ENCODE peak calls at places on chromosome 12, in nine cellular contexts. K is MM.1S, B is GM23248, G is mammary epithelial cell, X is HCT116, Q is mesenchymal stem cell, T is A549, P is neural progenitor cell, E is keratinocyte. Z is an unnamed sample.

GRCh38 chr12:71090971-71091370 is 66.8 kb downstream of the TSPAN8 start:
- DNase-seq in K (no peak), B (no peak), E (no peak), X (no peak), P (no peak), T (no peak), G (peak), Q (no peak), Z (no peak)

GRCh38 chr12:58920102-58920955 is at the start of gene LRIG3:
- DNase-seq in K (peak), E (no peak), B (peak), Q (peak), X (peak), P (peak), T (peak), G (peak), Z (peak)

GRCh38 chr12:95557625-95558024 is 6.3 kb upstream of the USP44 start:
- DNase-seq in K (no peak), T (no peak), P (no peak), E (no peak), G (no peak), X (no peak), B (no peak), Q (no peak), Z (no peak)

GRCh38 chr12:14111230-14111865 is 129.9 kb upstream of the GRIN2B start:
- DNase-seq in X (peak), B (no peak), P (peak), E (no peak), Q (no peak), G (no peak), T (peak), K (peak), Z (no peak)

GRCh38 chr12:114790276-114790675 is 106.3 kb upstream of the TBX3 start:
- DNase-seq in G (no peak), E (no peak), B (no peak), X (no peak), K (no peak), Q (no peak), P (no peak), T (no peak), Z (no peak)

GRCh38 chr12:109679716-109680520 is 33.7 kb upstream of the FAM222A start:
- DNase-seq in B (no peak), P (no peak), X (no peak), E (no peak), Q (no peak), G (no peak), T (no peak), K (no peak), Z (no peak)

GRCh38 chr12:121228919-121229650 is 19.2 kb downstream of the P2RX4 start:
- DNase-seq in K (no peak), B (no peak), G (no peak), Q (no peak), E (no peak), T (no peak), X (no peak), P (no peak), Z (no peak)

GRCh38 chr12:90695415-90695814 is 259.6 kb downstream of the CCER1 start:
- DNase-seq in X (no peak), K (peak), E (no peak), Q (peak), P (no peak), T (no peak), G (no peak), B (peak), Z (peak)

GRCh38 chr12:69330475-69331473 is 17.4 kb upstream of the LYZ start:
- DNase-seq in E (no peak), Q (peak), X (no peak), B (peak), P (peak), K (peak), T (no peak), G (no peak), Z (peak)

GRCh38 chr12:132495165-132495544 is 5.2 kb downstream of the FBRSL1 start:
- DNase-seq in Q (no peak), P (no peak), X (no peak), G (no peak), B (no peak), K (no peak), T (no peak), E (no peak), Z (no peak)

GRCh38 chr12:116284401-116284800 is 6.9 kb upstream of the MED13L start:
- DNase-seq in Q (no peak), E (no peak), T (no peak), P (no peak), G (no peak), K (no peak), X (no peak), B (no peak), Z (no peak)

GRCh38 chr12:117907108-117907689 is 61.6 kb downstream of the KSR2 start:
- DNase-seq in T (no peak), P (no peak), E (no peak), X (no peak), Q (no peak), G (peak), B (no peak), K (no peak), Z (no peak)

GRCh38 chr12:18296909-18297280 is 35.6 kb downstream of the PIK3C2G start:
- DNase-seq in X (no peak), K (no peak), Q (no peak), B (no peak), E (no peak), P (no peak), T (no peak), G (peak), Z (no peak)

GRCh38 chr12:28933864-28934527 is 215.1 kb upstream of the FAR2 start:
- DNase-seq in Q (peak), G (peak), K (no peak), X (no peak), B (peak), P (no peak), T (no peak), E (no peak), Z (peak)

GRCh38 chr12:4047441-4047840 is 174.2 kb upstream of the PARP11 start:
- DNase-seq in E (no peak), X (no peak), P (no peak), K (no peak), B (no peak), Q (no peak), G (no peak), T (no peak), Z (no peak)

GRCh38 chr12:4214912-4215861 is 58.4 kb upstream of the CCND2 start:
- DNase-seq in Q (no peak), B (no peak), T (no peak), G (no peak), X (no peak), P (no peak), E (no peak), K (peak), Z (no peak)

GRCh38 chr12:14410841-14411569 is 45.5 kb downstream of the ATF7IP start:
- DNase-seq in X (no peak), E (no peak), T (no peak), K (no peak), G (peak), B (peak), P (no peak), Q (peak), Z (no peak)

GRCh38 chr12:31444801-31445200 is 118.9 kb upstream of the SINHCAF start:
- DNase-seq in E (no peak), G (no peak), B (no peak), T (no peak), K (no peak), X (no peak), Q (no peak), P (no peak), Z (no peak)

GRCh38 chr12:32272465-32272864 is 126.9 kb upstream of the FGD4 start:
- DNase-seq in P (no peak), G (no peak), B (no peak), X (no peak), K (peak), Q (no peak), T (no peak), E (no peak), Z (no peak)

GRCh38 chr12:50458606-50459005 is 46.2 kb upstream of the DIP2B start:
- DNase-seq in B (peak), E (peak), Q (no peak), K (no peak), P (no peak), T (no peak), X (no peak), G (peak), Z (peak)

GRCh38 chr12:53078425-53079225 is 565 bp downstream of the SPRYD3 start:
- DNase-seq in B (peak), T (no peak), Q (peak), G (peak), E (no peak), P (no peak), X (no peak), K (peak), Z (peak)

GRCh38 chr12:48716168-48716492 is 377 bp downstream of the CCNT1 start:
- DNase-seq in T (no peak), X (no peak), E (no peak), G (no peak), K (no peak), P (no peak), B (no peak), Q (no peak), Z (no peak)

GRCh38 chr12:92065018-92065499 is 80.6 kb downstream of the BTG1 start:
- DNase-seq in G (no peak), Q (peak), B (peak), P (no peak), T (peak), K (peak), X (no peak), E (no peak), Z (peak)

GRCh38 chr12:131736807-131737484 is 26.1 kb downstream of the SFSWAP start:
- DNase-seq in Q (peak), E (peak), X (peak), G (peak), T (peak), P (no peak), B (peak), K (no peak), Z (peak)

GRCh38 chr12:116878567-116879508 is 2.4 kb downstream of the HRK start:
- DNase-seq in X (no peak), Q (peak), T (no peak), G (peak), B (peak), K (no peak), P (peak), E (no peak), Z (no peak)

GRCh38 chr12:28390716-28391452 is 200.6 kb downstream of the CCDC91 start:
- DNase-seq in E (no peak), G (no peak), K (no peak), T (no peak), B (peak), P (no peak), Q (no peak), X (no peak), Z (peak)

GRCh38 chr12:61365001-61365400 is 895.2 kb upstream of the USP15 start:
- DNase-seq in K (no peak), Q (no peak), B (no peak), X (no peak), T (no peak), P (no peak), G (no peak), E (no peak), Z (no peak)

GRCh38 chr12:29239336-29239735 is 90.3 kb downstream of the FAR2 start:
- DNase-seq in K (no peak), X (no peak), G (no peak), T (no peak), B (no peak), E (no peak), P (no peak), Q (no peak), Z (no peak)

GRCh38 chr12:121465921-121466799 is 66.2 kb downstream of the RNF34 start:
- DNase-seq in X (no peak), K (no peak), Q (peak), B (peak), E (no peak), T (peak), G (peak), P (peak), Z (no peak)

GRCh38 chr12:2297658-2298057 is 244.9 kb downstream of the CACNA1C start:
- DNase-seq in G (no peak), T (no peak), Q (no peak), E (no peak), X (no peak), B (no peak), K (peak), P (no peak), Z (no peak)

GRCh38 chr12:53217049-53217929 is 10.2 kb upstream of the ITGB7 start:
- DNase-seq in P (peak), B (peak), T (peak), X (no peak), G (peak), K (no peak), E (no peak), Q (no peak), Z (no peak)

GRCh38 chr12:32240833-32241232 is 134.2 kb downstream of the BICD1 start:
- DNase-seq in K (no peak), E (no peak), G (peak), X (no peak), P (no peak), B (peak), Q (no peak), T (no peak), Z (peak)

GRCh38 chr12:1811281-1811947 is 9.0 kb upstream of the LRTM2 start:
- DNase-seq in Q (peak), P (no peak), E (no peak), G (no peak), K (no peak), X (no peak), T (no peak), B (no peak), Z (peak)

GRCh38 chr12:14416658-14417057 is 51.2 kb downstream of the ATF7IP start:
- DNase-seq in K (peak), T (peak), P (peak), Q (peak), E (no peak), G (peak), B (peak), X (no peak), Z (peak)

GRCh38 chr12:124913474-124914391 is 717 bp downstream of the UBC start:
- DNase-seq in K (peak), X (no peak), Q (no peak), G (peak), B (peak), E (no peak), P (peak), T (peak), Z (peak)

GRCh38 chr12:108289342-108290131 is 49.6 kb downstream of the CMKLR1 start:
- DNase-seq in G (no peak), P (no peak), T (no peak), B (no peak), E (no peak), Q (no peak), X (no peak), K (no peak), Z (no peak)

GRCh38 chr12:30753761-30754382 is 879 bp downstream of the CAPRIN2 start:
- DNase-seq in X (no peak), G (peak), T (peak), P (peak), E (no peak), K (peak), B (peak), Q (peak), Z (peak)

GRCh38 chr12:24478254-24478653 is 470.6 kb downstream of the BCAT1 start:
- DNase-seq in P (no peak), E (no peak), B (no peak), K (no peak), X (no peak), T (no peak), G (no peak), Q (no peak), Z (no peak)

GRCh38 chr12:75656210-75656609 is 144.8 kb upstream of the KRR1 start:
- DNase-seq in K (no peak), Q (no peak), B (peak), G (no peak), T (no peak), X (no peak), E (no peak), P (no peak), Z (no peak)
- H3K4me2 ChIP-seq in K (no peak), Q (no peak), B (no peak), G (no peak), T (no peak), X (peak), E (peak), P (no peak), Z (no peak)

DNA sequence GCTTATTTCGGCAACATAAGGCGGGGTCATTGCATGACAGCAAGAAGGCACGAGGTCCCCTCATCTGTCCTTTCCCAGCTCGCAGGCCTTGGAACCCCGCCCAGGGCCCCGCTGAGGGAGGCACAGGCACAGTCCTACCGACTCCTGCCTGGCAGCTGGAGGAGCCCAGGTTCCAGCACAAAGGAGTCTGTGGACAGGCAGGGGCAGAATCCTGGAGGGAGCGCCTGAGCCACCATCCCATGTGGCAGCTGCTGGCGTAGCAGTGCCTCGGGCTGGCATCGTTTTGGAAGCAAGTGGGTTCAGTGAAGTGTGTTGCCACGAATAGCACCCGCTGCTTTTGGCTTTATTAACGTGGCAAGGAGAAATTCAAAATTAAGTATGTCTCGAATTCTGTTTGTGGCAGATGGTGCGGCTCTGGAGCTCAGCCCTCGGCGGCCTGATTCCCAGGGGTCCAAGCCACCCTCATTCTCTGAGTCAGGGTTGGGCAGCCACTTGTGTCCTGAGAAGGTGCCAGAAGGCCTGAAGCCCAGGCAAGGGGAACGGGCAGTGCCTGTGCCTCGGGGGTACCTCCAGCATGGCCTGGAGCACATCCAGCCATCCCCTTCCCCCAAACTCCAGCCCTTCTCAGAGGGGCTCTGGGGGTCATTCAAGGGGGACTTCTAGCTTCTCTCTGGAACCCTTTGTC is 35.9 kb downstream of the SLC8B1 start:
- DNase-seq in X (no peak), Q (no peak), G (no peak), K (no peak), P (no peak), E (no peak), T (no peak), B (peak), Z (no peak)
- H3K4me2 ChIP-seq in X (peak), Q (no peak), G (peak), K (no peak), P (no peak), E (peak), T (peak), B (peak), Z (no peak)

GRCh38 chr12:43957732-43958131 is 121.9 kb downstream of the TMEM117 start:
- DNase-seq in P (peak), E (no peak), X (peak), Q (peak), K (peak), B (peak), T (peak), G (peak), Z (peak)
- H3K4me2 ChIP-seq in P (no peak), E (no peak), X (no peak), Q (no peak), K (no peak), B (no peak), T (no peak), G (no peak), Z (no peak)

GRCh38 chr12:46660719-46661118 is 165.1 kb downstream of the SLC38A4 start:
- DNase-seq in E (no peak), X (no peak), Q (no peak), B (peak), G (no peak), P (no peak), T (no peak), K (no peak), Z (peak)

GRCh38 chr12:46657416-46658411 is 168.1 kb downstream of the SLC38A4 start:
- DNase-seq in P (no peak), K (no peak), B (peak), E (no peak), Q (peak), G (no peak), T (no peak), X (no peak), Z (peak)

GRCh38 chr12:46660276-46660675 is 165.5 kb downstream of the SLC38A4 start:
- DNase-seq in G (no peak), Q (peak), E (no peak), P (no peak), T (no peak), K (no peak), B (peak), X (no peak), Z (peak)

GRCh38 chr12:46659844-46660243 is 166.0 kb downstream of the SLC38A4 start:
- DNase-seq in T (no peak), X (no peak), Q (peak), B (peak), E (no peak), P (no peak), G (no peak), K (no peak), Z (no peak)

DNA sequence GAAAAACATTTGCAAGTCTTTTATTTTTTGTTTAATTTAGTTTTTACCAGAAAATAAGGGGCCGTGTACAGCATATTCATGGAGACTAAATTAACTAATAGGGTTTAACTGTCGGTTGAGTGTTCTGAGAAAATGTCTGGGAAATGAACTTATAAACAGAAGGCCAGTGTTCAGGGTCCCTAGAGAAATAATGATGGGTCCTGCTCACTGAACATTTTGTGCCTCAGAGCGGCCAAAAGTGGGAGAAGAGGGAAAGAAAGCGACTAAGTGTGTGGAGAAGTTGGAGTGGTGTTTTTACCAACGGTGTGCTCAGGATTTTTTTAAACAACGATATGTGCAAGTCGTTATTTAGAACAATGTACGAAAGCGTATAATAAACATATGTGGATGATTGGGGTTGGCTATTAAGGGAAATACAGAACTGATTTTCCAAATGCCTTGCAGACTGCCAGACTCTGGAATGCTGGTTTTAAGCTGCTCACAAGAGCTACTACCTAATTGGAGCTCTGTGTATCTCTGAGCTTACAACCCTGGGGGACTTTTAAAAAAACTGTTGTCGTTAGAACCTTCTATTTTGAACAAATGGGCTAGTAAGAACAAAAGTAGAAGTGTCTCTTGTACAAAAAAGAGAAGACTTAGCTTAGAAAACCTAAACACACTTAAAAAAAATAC is 166.6 kb downstream of the SLC38A4 start:
- DNase-seq in E (no peak), P (peak), K (no peak), B (peak), G (no peak), X (no peak), T (no peak), Q (peak), Z (peak)
- H3K4me2 ChIP-seq in E (no peak), P (peak), K (no peak), B (peak), G (no peak), X (no peak), T (no peak), Q (peak), Z (peak)

GRCh38 chr12:93090768-93091172 is 161.7 kb upstream of the EEA1 start:
- DNase-seq in X (peak), G (peak), K (no peak), P (no peak), E (peak), Q (peak), T (peak), B (peak), Z (peak)
- H3K4me2 ChIP-seq in X (peak), G (peak), K (no peak), P (no peak), E (peak), Q (no peak), T (peak), B (no peak), Z (no peak)

Z was measured in IMR-90.